ENCODE peak calls at places on chromosomes 12 and 14, in eight cellular contexts. G is tibial nerve, S is suprapubic skin, B is endothelial cell of umbilical vein, F is ovary, C is transverse colon, T is H1, X is NB4. P is an unnamed sample.

GRCh38 chr14:72850360-72850759 is 43.5 kb downstream of the DPF3 start:
- DNase-seq in G (no peak), S (no peak), B (no peak), F (no peak), C (peak), T (no peak), X (no peak), P (no peak)

GRCh38 chr14:86166541-86166940 is 636.6 kb downstream of the FLRT2 start:
- DNase-seq in G (no peak), S (no peak), B (no peak), F (no peak), C (no peak), T (no peak), X (no peak), P (no peak)

GRCh38 chr14:76664790-76665189 is 96.5 kb upstream of the VASH1 start:
- DNase-seq in G (no peak), S (no peak), B (no peak), F (no peak), C (no peak), T (peak), X (no peak), P (no peak)

GRCh38 chr14:69571879-69572633 is 2.6 kb downstream of the CCDC177 start:
- DNase-seq in G (no peak), S (no peak), B (no peak), F (peak), C (peak), T (peak), X (peak), P (no peak)

GRCh38 chr12:43841253-43841652 is 5.4 kb downstream of the TMEM117 start:
- DNase-seq in G (no peak), S (no peak), B (no peak), F (no peak), C (no peak), T (no peak), X (no peak), P (no peak)

GRCh38 chr12:6178981-6179761 is 21.0 kb upstream of the CD9 start:
- DNase-seq in G (no peak), S (no peak), B (peak), F (no peak), C (no peak), T (no peak), X (no peak), P (peak)

GRCh38 chr14:60183724-60184596 is 18.8 kb upstream of the DHRS7 start:
- DNase-seq in G (peak), S (no peak), B (peak), F (no peak), C (no peak), T (no peak), X (peak), P (no peak)

GRCh38 chr14:64986578-64987571 is at the start of gene FNTB:
- DNase-seq in G (peak), S (peak), B (peak), F (peak), C (peak), T (peak), X (peak), P (peak)

GRCh38 chr12:93229494-93230310 is 148.0 kb upstream of the NUDT4 start:
- DNase-seq in G (no peak), S (no peak), B (peak), F (no peak), C (no peak), T (no peak), X (peak), P (no peak)

GRCh38 chr12:2363836-2364565 is 311.2 kb downstream of the CACNA1C start:
- DNase-seq in G (no peak), S (peak), B (no peak), F (no peak), C (peak), T (no peak), X (no peak), P (peak)

GRCh38 chr12:132414634-132415340 is 75.2 kb upstream of the FBRSL1 start:
- DNase-seq in G (peak), S (no peak), B (peak), F (peak), C (peak), T (peak), X (peak), P (peak)

GRCh38 chr12:572532-572899 is 90.7 kb downstream of the NINJ2 start:
- DNase-seq in G (no peak), S (no peak), B (peak), F (no peak), C (no peak), T (no peak), X (peak), P (no peak)

GRCh38 chr12:45745861-45746277 is 16.4 kb downstream of the ARID2 start:
- DNase-seq in G (no peak), S (no peak), B (peak), F (no peak), C (no peak), T (no peak), X (peak), P (no peak)

GRCh38 chr14:38286481-38286880 is 30.6 kb upstream of the CLEC14A start:
- DNase-seq in G (no peak), S (no peak), B (no peak), F (no peak), C (no peak), T (no peak), X (no peak), P (no peak)

GRCh38 chr12:17110316-17110715 is 504.4 kb upstream of the LMO3 start:
- DNase-seq in G (no peak), S (no peak), B (no peak), F (no peak), C (no peak), T (no peak), X (no peak), P (no peak)

GRCh38 chr12:69345742-69346141 is 2.4 kb upstream of the LYZ start:
- DNase-seq in G (no peak), S (no peak), B (no peak), F (no peak), C (no peak), T (no peak), X (no peak), P (no peak)

GRCh38 chr12:96192926-96193573 is 1.1 kb upstream of the ELK3 start:
- DNase-seq in G (no peak), S (no peak), B (no peak), F (no peak), C (no peak), T (no peak), X (no peak), P (no peak)

GRCh38 chr12:115920395-115921183 is 356.9 kb downstream of the MED13L start:
- DNase-seq in G (no peak), S (no peak), B (no peak), F (no peak), C (no peak), T (no peak), X (no peak), P (no peak)

GRCh38 chr14:102683399-102684275 is 91.2 kb downstream of the RCOR1 start:
- DNase-seq in G (no peak), S (no peak), B (no peak), F (no peak), C (peak), T (no peak), X (no peak), P (no peak)
- TF ChIP-seq POLR2A in G (no peak), S (no peak), B (no peak), F (no peak), C (no peak), T (no peak), X (no peak), P (no peak)

DNA sequence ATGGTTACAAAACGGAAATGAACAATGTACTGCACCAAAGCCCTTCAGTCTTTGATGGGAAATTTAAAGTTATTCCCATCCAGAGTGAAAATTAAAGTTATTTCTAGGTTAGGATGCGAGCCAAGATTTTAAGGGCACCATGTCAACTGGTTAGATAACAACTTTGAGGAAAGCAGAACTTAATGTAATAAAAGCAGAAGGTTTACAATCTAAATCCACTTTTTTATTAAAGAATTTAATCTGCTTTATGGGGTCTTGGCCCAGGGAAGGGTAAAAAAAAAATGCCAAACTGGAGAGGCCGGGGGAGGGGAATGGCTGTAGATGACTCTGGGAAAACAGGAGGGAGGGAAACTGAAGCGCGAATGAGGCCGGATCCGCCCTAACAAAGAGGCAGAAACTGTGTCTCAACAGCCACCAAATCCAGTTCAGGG is 108.2 kb upstream of the ATF7IP start:
- DNase-seq in G (no peak), S (no peak), B (no peak), F (peak), C (no peak), T (no peak), X (no peak), P (no peak)
- H3K4me3 ChIP-seq in G (peak), S (peak), B (no peak), F (peak), C (peak), T (peak), X (no peak), P (no peak)

DNA sequence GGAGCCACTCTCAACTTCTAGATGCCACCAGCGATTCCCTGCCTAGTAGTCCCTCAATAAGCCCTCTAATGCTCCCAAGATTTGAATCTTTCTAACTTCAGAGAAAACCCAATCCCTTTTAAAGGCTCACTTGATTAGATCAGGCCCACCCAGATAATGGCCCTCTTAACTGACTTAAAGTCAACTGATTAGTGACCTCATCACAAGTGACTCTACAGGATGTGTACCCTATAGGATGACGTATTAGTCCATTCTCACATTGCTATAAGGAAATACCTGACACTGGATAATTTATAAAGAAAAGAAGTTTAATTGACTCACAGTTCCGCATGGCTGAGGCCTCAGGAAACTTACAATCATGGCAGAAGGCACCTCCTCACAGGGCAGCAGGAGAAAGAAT is 49.1 kb downstream of the ANKS1B start:
- DNase-seq in G (no peak), S (no peak), B (no peak), F (no peak), C (no peak), T (no peak), X (no peak), P (no peak)
- TF ChIP-seq CTCF in G (no peak), S (no peak), B (no peak), F (no peak), C (no peak), T (no peak), X (no peak), P (no peak)

DNA sequence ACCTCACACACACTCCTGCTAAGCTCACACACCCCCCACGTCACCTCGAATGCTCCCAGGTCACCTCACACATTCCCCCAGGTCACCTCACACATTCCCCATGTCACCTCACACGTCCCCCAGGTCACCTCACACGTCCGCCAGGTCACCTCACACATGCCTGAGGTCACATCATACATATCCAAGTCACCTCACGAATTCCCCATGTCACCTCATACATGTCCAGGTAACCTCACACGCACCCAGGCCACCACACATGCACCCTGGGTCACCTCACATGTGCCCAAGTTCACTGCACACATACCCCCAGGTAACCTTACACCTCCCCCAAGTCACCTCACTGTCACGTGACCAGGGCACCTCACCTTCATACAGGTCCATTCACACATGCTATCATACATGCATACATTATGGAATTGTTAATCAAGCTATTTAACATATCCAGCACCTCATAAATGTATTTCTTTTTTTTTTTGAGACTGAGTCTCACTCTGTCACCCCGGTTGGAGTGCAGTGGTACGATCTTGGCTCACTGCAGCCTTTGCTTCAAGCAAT is 640.3 kb downstream of the TMEM121 start:
- DNase-seq in G (no peak), S (no peak), B (no peak), F (no peak), C (no peak), T (no peak), X (no peak), P (no peak)
- TF ChIP-seq POLR2A in G (no peak), S (no peak), B (no peak), F (no peak), C (no peak), T (no peak), X (no peak), P (no peak)